ENCODE peak calls at places on chromosomes 3 and 15, in five cellular contexts. C, G, W, U and J are unnamed samples.

GRCh38 chr3:100400424-100400781 is 486 bp downstream of the TOMM70 start:
- DNase-seq in W (peak), G (peak), U (peak), C (no peak), J (no peak)

GRCh38 chr3:172856766-172857742 is 106.5 kb downstream of the ECT2 start:
- DNase-seq in G (no peak), C (no peak), W (no peak), U (peak), J (peak)

GRCh38 chr3:4906107-4906621 is 73.1 kb upstream of the BHLHE40 start:
- DNase-seq in U (peak), C (no peak), G (no peak), W (peak), J (peak)

GRCh38 chr3:30826381-30827061 is 67.9 kb downstream of the GADL1 start:
- DNase-seq in C (peak), U (peak), W (no peak), G (no peak), J (no peak)

GRCh38 chr3:185153170-185153733 is 392 bp upstream of the C3orf70 start:
- DNase-seq in W (no peak), C (peak), U (no peak), G (no peak), J (no peak)

GRCh38 chr3:171371354-171371753 is 88.9 kb downstream of the TNIK start:
- DNase-seq in G (no peak), W (no peak), U (no peak), C (no peak), J (no peak)

GRCh38 chr3:13149331-13150203 is 76.3 kb upstream of the IQSEC1 start:
- DNase-seq in U (no peak), C (no peak), G (peak), W (no peak), J (no peak)

GRCh38 chr3:186882125-186882524 is 39.6 kb downstream of the ADIPOQ start:
- DNase-seq in G (no peak), U (peak), W (no peak), C (no peak), J (no peak)

GRCh38 chr3:160796813-160797164 is 40.8 kb downstream of the PPM1L start:
- DNase-seq in G (no peak), C (no peak), U (no peak), W (no peak), J (no peak)

GRCh38 chr15:64642875-64643274 is 132.5 kb downstream of the RBPMS2 start:
- DNase-seq in U (no peak), C (no peak), W (peak), G (no peak), J (no peak)

GRCh38 chr3:125641901-125642300 is 46.6 kb upstream of the OSBPL11 start:
- DNase-seq in U (no peak), G (no peak), W (no peak), C (no peak), J (no peak)